ENCODE peak calls at places on chromosomes 12 and 14, in five cellular contexts. E is pancreas; D is breast epithelium; S is AG04450; K is effector memory CD4-positive, alpha-beta T cell. J is an unnamed sample. For H3K27me3, the result is how much of the 10 kb centered on the place peaks cover.

GRCh38 chr12:105294886-105295479 is 35.5 kb upstream of the C12orf75 start:
- DNase-seq in K (no peak), E (no peak), S (no peak), D (no peak), J (no peak)

GRCh38 chr12:128259556-128260070 is 7.4 kb upstream of the TMEM132C start:
- DNase-seq in K (no peak), S (no peak), E (no peak), D (no peak), J (no peak)

GRCh38 chr12:123433615-123434014 is 2.9 kb downstream of the RILPL2 start:
- DNase-seq in E (no peak), K (no peak), D (no peak), S (no peak), J (no peak)

GRCh38 chr14:104342435-104343293 is 204.3 kb downstream of the KIF26A start:
- DNase-seq in S (no peak), E (no peak), D (no peak), K (no peak), J (no peak)

GRCh38 chr12:16984484-16984883 is 378.5 kb upstream of the LMO3 start:
- DNase-seq in S (no peak), D (no peak), E (no peak), K (no peak), J (no peak)

GRCh38 chr12:89760783-89761182 is 52.1 kb upstream of the ATP2B1 start:
- DNase-seq in K (no peak), S (no peak), E (no peak), D (no peak), J (no peak)

GRCh38 chr12:83097656-83098055 is 410.9 kb downstream of the TMTC2 start:
- DNase-seq in E (no peak), K (no peak), S (no peak), D (no peak), J (no peak)

GRCh38 chr14:47935332-47935731 is 259.9 kb upstream of the MDGA2 start:
- DNase-seq in K (no peak), E (no peak), D (no peak), S (no peak), J (no peak)

GRCh38 chr14:68792022-68792829 is 641 bp downstream of the ZFP36L1 start:
- DNase-seq in S (no peak), D (peak), E (peak), K (no peak), J (peak)

DNA sequence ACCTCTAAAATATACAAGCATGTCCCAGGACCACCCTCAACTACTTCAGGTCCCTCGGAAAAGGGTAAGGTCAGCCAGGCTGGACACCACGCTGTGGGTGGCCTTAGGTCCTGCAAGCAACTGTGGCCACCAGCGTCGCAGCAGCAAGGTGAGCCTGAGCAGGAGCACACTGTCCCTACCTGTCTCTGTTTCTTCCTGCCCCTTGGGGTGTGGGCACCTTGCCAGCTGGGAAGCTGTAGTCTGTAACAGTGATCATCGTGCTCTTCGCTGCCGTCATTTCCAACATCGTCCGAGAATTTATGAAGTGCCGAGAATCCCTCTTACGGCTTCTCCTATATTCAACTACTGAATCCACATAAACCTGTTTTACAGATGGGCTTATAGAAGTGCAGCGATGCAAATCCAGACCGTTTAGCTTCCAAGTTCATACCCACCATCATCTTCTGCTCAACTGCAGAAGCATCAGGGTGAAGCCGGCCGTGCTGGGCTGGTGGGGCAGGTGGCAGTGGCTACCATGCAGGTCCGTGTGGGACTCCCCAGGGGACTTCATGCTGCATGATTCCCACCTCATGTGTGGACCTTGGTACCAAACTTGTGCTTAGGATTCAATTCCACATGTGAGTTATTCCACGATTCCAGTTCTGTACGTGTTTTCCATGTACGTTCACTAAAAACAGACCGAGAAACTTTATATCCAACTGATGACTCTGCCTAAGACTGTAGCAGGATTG is 361.3 kb upstream of the SFSWAP start:
- DNase-seq in S (no peak), K (no peak), E (no peak), D (no peak), J (no peak)
- H3K27me3 ChIP-seq in S (under half), K (under half), E (under half), D (under half), J (under half)

DNA sequence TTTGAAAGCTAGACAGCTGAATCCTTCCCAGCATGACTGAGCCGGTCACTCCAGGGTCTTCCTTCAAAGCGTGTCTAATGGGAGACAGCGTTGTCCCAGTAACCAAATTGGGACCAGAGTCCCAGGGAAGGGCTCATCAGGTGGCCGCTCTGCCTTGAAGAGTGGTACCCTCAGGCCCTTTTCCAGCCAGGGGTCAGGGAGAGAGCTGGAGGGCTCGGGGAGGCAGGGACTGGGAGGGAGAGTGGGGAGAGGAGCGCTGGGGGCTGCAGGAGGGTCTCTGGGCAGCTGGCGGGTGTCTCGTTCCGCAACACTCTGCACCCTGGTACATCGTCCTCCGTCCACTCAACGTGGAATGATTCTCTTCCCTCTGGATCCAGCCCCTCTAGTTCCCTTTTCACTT is 1.6 kb upstream of the RTL1 start:
- DNase-seq in S (no peak), E (peak), D (no peak), K (no peak), J (no peak)
- H3K27me3 ChIP-seq in S (under half), E (under half), D (under half), K (under half), J (under half)

GRCh38 chr12:132204822-132205270 is 60.6 kb downstream of the NOC4L start:
- DNase-seq in E (peak), K (no peak), D (no peak), S (no peak), J (no peak)
- H3K27me3 ChIP-seq in E (under half), K (under half), D (half or more), S (under half), J (under half)

DNA sequence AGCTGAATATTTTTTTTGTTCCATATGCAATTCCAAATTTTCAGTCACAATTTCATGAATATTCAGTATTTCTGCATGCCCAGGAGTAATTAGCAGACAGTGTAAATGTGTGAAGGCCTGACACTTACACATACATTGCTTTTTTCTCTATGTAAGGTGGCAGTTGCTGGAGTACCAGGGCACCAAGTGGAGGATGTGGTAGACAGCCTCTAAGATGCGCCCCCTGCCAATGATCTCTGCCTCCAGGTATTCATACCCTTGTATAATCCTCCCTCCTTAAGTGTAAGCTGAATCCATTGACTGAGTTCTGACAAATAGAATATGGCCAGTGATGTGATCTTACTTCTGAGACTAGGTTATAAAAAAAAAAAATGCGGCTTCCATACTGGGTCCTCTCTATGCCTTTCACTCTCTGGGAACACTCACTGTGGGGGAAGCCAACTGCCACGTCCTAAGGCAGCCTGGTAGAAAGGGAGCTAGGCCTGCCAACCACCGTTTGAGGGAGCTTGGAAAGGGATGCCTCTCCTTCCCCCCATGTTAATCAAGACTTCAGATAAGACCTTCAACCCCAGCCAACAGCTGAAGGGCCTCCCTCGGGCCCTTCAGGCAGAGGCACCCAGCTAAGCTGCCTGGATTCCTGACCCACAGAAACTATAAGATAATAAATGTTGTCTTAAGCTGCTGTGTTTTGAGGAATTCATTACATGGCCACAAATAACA is 62.6 kb upstream of the PTGR2 start:
- DNase-seq in K (no peak), D (no peak), E (no peak), S (no peak), J (peak)
- H3K27me3 ChIP-seq in K (under half), D (under half), E (under half), S (under half), J (under half)

GRCh38 chr12:75585309-75585708 is 73.9 kb upstream of the KRR1 start:
- DNase-seq in K (no peak), E (no peak), D (no peak), S (peak), J (no peak)
- H3K27me3 ChIP-seq in K (under half), E (under half), D (under half), S (under half), J (under half)

GRCh38 chr12:109346920-109347319 is 780 bp upstream of the MYO1H start:
- DNase-seq in S (no peak), D (no peak), E (no peak), K (no peak), J (no peak)
- H3K27me3 ChIP-seq in S (under half), D (under half), E (under half), K (under half), J (under half)

DNA sequence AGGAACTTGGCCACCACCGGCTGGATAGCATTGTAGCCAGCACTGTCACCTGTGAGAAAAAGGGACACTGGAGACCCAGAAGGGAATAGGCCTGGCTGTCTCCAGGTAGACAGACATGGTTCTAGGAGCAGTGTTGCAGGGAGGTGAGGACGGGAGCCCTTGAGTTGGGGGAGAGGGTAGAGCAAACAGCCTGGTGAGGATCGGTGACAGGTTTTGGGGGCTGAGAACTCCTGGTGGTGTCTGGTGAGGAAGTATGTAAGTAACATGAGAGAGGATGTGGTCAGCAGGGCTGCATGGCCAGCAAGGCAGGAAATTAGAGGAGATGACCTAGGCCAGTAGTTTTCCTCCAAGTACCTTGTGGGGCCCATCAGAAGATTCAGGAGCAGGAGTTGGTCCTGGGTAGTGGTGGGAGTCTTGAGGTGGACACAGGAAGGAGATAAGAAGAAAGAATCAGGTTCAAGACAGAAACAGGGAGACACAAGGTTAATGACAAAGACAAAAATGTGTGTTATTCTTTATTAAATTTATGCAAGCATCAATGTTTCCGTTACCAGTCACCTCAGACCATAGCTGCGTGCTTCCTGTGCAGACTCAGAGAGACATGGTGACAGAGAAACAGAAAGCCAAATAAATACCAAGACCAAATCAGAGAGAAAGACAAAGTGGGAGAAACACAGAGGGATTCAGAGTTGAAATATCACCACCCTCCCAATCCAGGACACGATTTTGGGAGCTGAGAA is at the start of gene ARHGAP9:
- DNase-seq in D (no peak), S (no peak), E (no peak), K (peak), J (no peak)
- H3K27me3 ChIP-seq in D (under half), S (under half), E (under half), K (under half), J (under half)